ENCODE peak calls at places on chromosomes 6 and 20, in nine cellular contexts. One of them, this sample, is unnamed.
A peak's percentile ranks its signal among the peaks of the same experiment; 100 is the strongest.

GRCh38 chr20:50526403-50526989 is 16.3 kb downstream of the PTPN1 start:
- DNase-seq in GM06990: no peak
- DNase-seq in IMR-90: peak; percentile 33
- DNase-seq in BJ: no peak
- DNase-seq in stomach: no peak
- DNase-seq in pancreas: no peak
- DNase-seq in tibial nerve: no peak
- DNase-seq in SJSA1: no peak
- DNase-seq in GM23338: no peak
- DNase-seq in this sample: no peak

GRCh38 chr6:41538556-41539182 is 7.5 kb upstream of the FOXP4 start:
- DNase-seq in GM06990: no peak
- DNase-seq in IMR-90: peak; percentile 13
- DNase-seq in BJ: no peak
- DNase-seq in stomach: no peak
- DNase-seq in pancreas: no peak
- DNase-seq in tibial nerve: no peak
- DNase-seq in SJSA1: no peak
- DNase-seq in GM23338: no peak
- DNase-seq in this sample: no peak

GRCh38 chr6:137051790-137052472 is 7.2 kb upstream of the IL20RA start:
- DNase-seq in GM06990: no peak
- DNase-seq in IMR-90: peak; percentile 2
- DNase-seq in BJ: no peak
- DNase-seq in stomach: no peak
- DNase-seq in pancreas: no peak
- DNase-seq in tibial nerve: no peak
- DNase-seq in SJSA1: no peak
- DNase-seq in GM23338: no peak
- DNase-seq in this sample: no peak

GRCh38 chr6:108988291-108988690 is 106.4 kb downstream of the SESN1 start:
- DNase-seq in GM06990: no peak
- DNase-seq in IMR-90: no peak
- DNase-seq in BJ: no peak
- DNase-seq in stomach: no peak
- DNase-seq in pancreas: no peak
- DNase-seq in tibial nerve: no peak
- DNase-seq in SJSA1: no peak
- DNase-seq in GM23338: no peak
- DNase-seq in this sample: no peak

GRCh38 chr20:33788351-33789049 is 22.6 kb upstream of the CHMP4B start:
- DNase-seq in GM06990: no peak
- DNase-seq in IMR-90: no peak
- DNase-seq in BJ: no peak
- DNase-seq in stomach: peak; percentile 79
- DNase-seq in pancreas: no peak
- DNase-seq in tibial nerve: no peak
- DNase-seq in SJSA1: no peak
- DNase-seq in GM23338: no peak
- DNase-seq in this sample: no peak

GRCh38 chr20:38924718-38925117 is 1.5 kb upstream of the FAM83D start:
- DNase-seq in GM06990: no peak
- DNase-seq in IMR-90: no peak
- DNase-seq in BJ: no peak
- DNase-seq in stomach: no peak
- DNase-seq in pancreas: no peak
- DNase-seq in tibial nerve: no peak
- DNase-seq in SJSA1: no peak
- DNase-seq in GM23338: no peak
- DNase-seq in this sample: no peak

GRCh38 chr6:17012421-17013225 is 89.2 kb upstream of the STMND1 start:
- DNase-seq in GM06990: no peak
- DNase-seq in IMR-90: peak; percentile 65
- DNase-seq in BJ: peak; percentile 92
- DNase-seq in stomach: no peak
- DNase-seq in pancreas: no peak
- DNase-seq in tibial nerve: no peak
- DNase-seq in SJSA1: peak; percentile 88
- DNase-seq in GM23338: peak; percentile 77
- DNase-seq in this sample: no peak

GRCh38 chr6:150610584-150610983 is 10.9 kb downstream of the PLEKHG1 start:
- DNase-seq in GM06990: no peak
- DNase-seq in IMR-90: no peak
- DNase-seq in BJ: no peak
- DNase-seq in stomach: no peak
- DNase-seq in pancreas: no peak
- DNase-seq in tibial nerve: no peak
- DNase-seq in SJSA1: no peak
- DNase-seq in GM23338: no peak
- DNase-seq in this sample: no peak

GRCh38 chr6:13217206-13217905 is 111.0 kb downstream of the TBC1D7 start:
- DNase-seq in GM06990: no peak
- DNase-seq in IMR-90: peak; percentile 34
- DNase-seq in BJ: no peak
- DNase-seq in stomach: no peak
- DNase-seq in pancreas: no peak
- DNase-seq in tibial nerve: no peak
- DNase-seq in SJSA1: no peak
- DNase-seq in GM23338: no peak
- DNase-seq in this sample: no peak

GRCh38 chr20:59434950-59435349 is 134.5 kb downstream of the EDN3 start:
- DNase-seq in GM06990: no peak
- DNase-seq in IMR-90: no peak
- DNase-seq in BJ: no peak
- DNase-seq in stomach: no peak
- DNase-seq in pancreas: no peak
- DNase-seq in tibial nerve: no peak
- DNase-seq in SJSA1: no peak
- DNase-seq in GM23338: no peak
- DNase-seq in this sample: no peak

GRCh38 chr6:38188677-38189335 is 369.3 kb downstream of the ZFAND3 start:
- DNase-seq in GM06990: no peak
- DNase-seq in IMR-90: no peak
- DNase-seq in BJ: no peak
- DNase-seq in stomach: no peak
- DNase-seq in pancreas: no peak
- DNase-seq in tibial nerve: no peak
- DNase-seq in SJSA1: no peak
- DNase-seq in GM23338: no peak
- DNase-seq in this sample: no peak

GRCh38 chr6:108562503-108562993 is 1.8 kb downstream of the FOXO3 start:
- DNase-seq in GM06990: peak; percentile 18
- DNase-seq in IMR-90: peak; percentile 81
- DNase-seq in BJ: no peak
- DNase-seq in stomach: peak; percentile 71
- DNase-seq in pancreas: peak; percentile 64
- DNase-seq in tibial nerve: peak; percentile 85
- DNase-seq in SJSA1: peak; percentile 74
- DNase-seq in GM23338: peak; percentile 94
- DNase-seq in this sample: peak; percentile 93

GRCh38 chr6:92810913-92811312 is 608.4 kb downstream of the EPHA7 start:
- DNase-seq in GM06990: peak; percentile 0
- DNase-seq in IMR-90: peak; percentile 27
- DNase-seq in BJ: no peak
- DNase-seq in stomach: no peak
- DNase-seq in pancreas: peak; percentile 15
- DNase-seq in tibial nerve: no peak
- DNase-seq in SJSA1: no peak
- DNase-seq in GM23338: peak; percentile 86
- DNase-seq in this sample: peak; percentile 5

GRCh38 chr20:18157102-18157501 is 19.4 kb downstream of the KAT14 start:
- DNase-seq in GM06990: no peak
- DNase-seq in IMR-90: no peak
- DNase-seq in BJ: no peak
- DNase-seq in stomach: no peak
- DNase-seq in pancreas: no peak
- DNase-seq in tibial nerve: no peak
- DNase-seq in SJSA1: no peak
- DNase-seq in GM23338: no peak
- DNase-seq in this sample: no peak

GRCh38 chr20:18154342-18154741 is 16.7 kb downstream of the KAT14 start:
- DNase-seq in GM06990: no peak
- DNase-seq in IMR-90: no peak
- DNase-seq in BJ: no peak
- DNase-seq in stomach: no peak
- DNase-seq in pancreas: no peak
- DNase-seq in tibial nerve: no peak
- DNase-seq in SJSA1: no peak
- DNase-seq in GM23338: no peak
- DNase-seq in this sample: no peak

GRCh38 chr20:18156045-18156444 is 18.4 kb downstream of the KAT14 start:
- DNase-seq in GM06990: no peak
- DNase-seq in IMR-90: no peak
- DNase-seq in BJ: no peak
- DNase-seq in stomach: no peak
- DNase-seq in pancreas: no peak
- DNase-seq in tibial nerve: no peak
- DNase-seq in SJSA1: no peak
- DNase-seq in GM23338: no peak
- DNase-seq in this sample: no peak
- H3K36me3 ChIP-seq in GM06990: no peaks in the 10 kb centered on the region
- H3K36me3 ChIP-seq in IMR-90: peaks cover 18% of the 10 kb centered on the region
- H3K36me3 ChIP-seq in BJ: peaks cover 4% of the 10 kb centered on the region
- H3K36me3 ChIP-seq in stomach: peaks cover 36% of the 10 kb centered on the region
- H3K36me3 ChIP-seq in pancreas: peaks cover 22% of the 10 kb centered on the region
- H3K36me3 ChIP-seq in tibial nerve: no peaks in the 10 kb centered on the region
- H3K36me3 ChIP-seq in SJSA1: peaks cover 36% of the 10 kb centered on the region
- H3K36me3 ChIP-seq in GM23338: peaks cover 21% of the 10 kb centered on the region
- H3K36me3 ChIP-seq in this sample: peaks cover 2% of the 10 kb centered on the region

DNA sequence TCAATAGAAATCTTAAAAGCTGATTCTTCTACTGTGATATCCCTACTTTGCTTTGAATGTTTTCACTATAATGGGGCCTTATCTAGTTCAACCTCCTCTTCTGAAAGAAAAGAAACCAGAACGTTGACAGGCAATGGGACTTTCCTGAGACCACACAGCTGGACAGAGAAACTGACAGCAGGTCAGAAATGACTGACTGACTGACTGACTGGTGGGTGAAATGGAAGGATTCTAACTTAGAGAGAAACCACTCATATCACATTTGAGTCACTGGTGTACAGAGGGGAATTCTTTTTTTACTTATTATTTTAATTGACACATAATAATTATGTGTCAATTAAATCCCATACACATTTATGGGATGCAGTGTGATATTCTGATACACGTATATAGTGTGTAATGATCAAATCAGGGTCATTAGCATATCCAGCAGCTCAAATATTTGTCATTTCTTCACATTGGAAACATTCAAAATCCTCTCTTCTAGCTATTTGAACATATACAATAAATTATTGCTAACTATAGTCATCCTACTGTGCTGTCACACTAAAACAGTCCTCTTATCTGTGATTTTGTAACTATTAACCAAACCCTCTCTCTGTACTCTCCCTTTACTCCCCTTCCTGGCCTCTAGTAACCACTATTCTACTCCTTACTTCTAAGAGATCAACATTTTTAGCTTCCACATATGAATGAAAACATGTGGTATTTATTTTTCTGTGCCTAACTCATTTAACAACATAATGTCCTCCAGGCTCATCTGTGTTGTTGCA is 64.8 kb upstream of the NRSN1 start:
- DNase-seq in GM06990: peak; percentile 36
- DNase-seq in IMR-90: no peak
- DNase-seq in BJ: no peak
- DNase-seq in stomach: no peak
- DNase-seq in pancreas: no peak
- DNase-seq in tibial nerve: no peak
- DNase-seq in SJSA1: no peak
- DNase-seq in GM23338: no peak
- DNase-seq in this sample: no peak
- H3K36me3 ChIP-seq in GM06990: no peaks in the 10 kb centered on the region
- H3K36me3 ChIP-seq in IMR-90: no peaks in the 10 kb centered on the region
- H3K36me3 ChIP-seq in BJ: no peaks in the 10 kb centered on the region
- H3K36me3 ChIP-seq in stomach: no peaks in the 10 kb centered on the region
- H3K36me3 ChIP-seq in pancreas: no peaks in the 10 kb centered on the region
- H3K36me3 ChIP-seq in tibial nerve: no peaks in the 10 kb centered on the region
- H3K36me3 ChIP-seq in SJSA1: no peaks in the 10 kb centered on the region
- H3K36me3 ChIP-seq in GM23338: no peaks in the 10 kb centered on the region
- H3K36me3 ChIP-seq in this sample: no peaks in the 10 kb centered on the region

GRCh38 chr20:6014957-6015356 is 38.9 kb downstream of the LRRN4 start:
- DNase-seq in GM06990: no peak
- DNase-seq in IMR-90: no peak
- DNase-seq in BJ: no peak
- DNase-seq in stomach: no peak
- DNase-seq in pancreas: no peak
- DNase-seq in tibial nerve: no peak
- DNase-seq in SJSA1: no peak
- DNase-seq in GM23338: no peak
- DNase-seq in this sample: no peak
- H3K36me3 ChIP-seq in GM06990: peaks cover 12% of the 10 kb centered on the region
- H3K36me3 ChIP-seq in IMR-90: peaks cover 25% of the 10 kb centered on the region
- H3K36me3 ChIP-seq in BJ: peaks cover 8% of the 10 kb centered on the region
- H3K36me3 ChIP-seq in stomach: peaks cover 19% of the 10 kb centered on the region
- H3K36me3 ChIP-seq in pancreas: peaks cover 22% of the 10 kb centered on the region
- H3K36me3 ChIP-seq in tibial nerve: no peaks in the 10 kb centered on the region
- H3K36me3 ChIP-seq in SJSA1: peaks cover 68% of the 10 kb centered on the region
- H3K36me3 ChIP-seq in GM23338: peaks cover 16% of the 10 kb centered on the region
- H3K36me3 ChIP-seq in this sample: peaks cover 21% of the 10 kb centered on the region

GRCh38 chr6:35478259-35478658 is 10.1 kb downstream of the RPL10A start:
- DNase-seq in GM06990: no peak
- DNase-seq in IMR-90: no peak
- DNase-seq in BJ: no peak
- DNase-seq in stomach: no peak
- DNase-seq in pancreas: no peak
- DNase-seq in tibial nerve: no peak
- DNase-seq in SJSA1: no peak
- DNase-seq in GM23338: no peak
- DNase-seq in this sample: no peak
- H3K36me3 ChIP-seq in GM06990: peaks cover 2% of the 10 kb centered on the region
- H3K36me3 ChIP-seq in IMR-90: peaks cover 63% of the 10 kb centered on the region
- H3K36me3 ChIP-seq in BJ: peaks cover 39% of the 10 kb centered on the region
- H3K36me3 ChIP-seq in stomach: peaks cover 22% of the 10 kb centered on the region
- H3K36me3 ChIP-seq in pancreas: no peaks in the 10 kb centered on the region
- H3K36me3 ChIP-seq in tibial nerve: peaks cover 2% of the 10 kb centered on the region
- H3K36me3 ChIP-seq in SJSA1: peaks cover 81% of the 10 kb centered on the region
- H3K36me3 ChIP-seq in GM23338: peaks cover 6% of the 10 kb centered on the region
- H3K36me3 ChIP-seq in this sample: no peaks in the 10 kb centered on the region

This sample was measured in Panc1.